ENCODE peak calls at places on chromosomes 13 and 19, in seven cellular contexts. O is NCI-H187 treated with DMSO at 0.1 percent for 48 hours; W is MM.1S; T is stimulated activated CD8-positive, alpha-beta memory T cell treated with anti-CD3 and anti-CD28 coated beads, Interleukin-12 subunit alpha, Interleukin-12 subunit beta, amount 100 ng/mL, for 4 hours; E is renal cortical epithelial cell; H is epithelial cell of esophagus; V is tibial nerve. M is an unnamed sample.

GRCh38 chr19:2051771-2052704 is 994 bp upstream of the MKNK2 start:
- DNase-seq in E (no peak), T (no peak), W (no peak), H (peak; percentile 71), V (no peak), O (no peak), M (no peak)

GRCh38 chr19:47413941-47414340 is 5.4 kb downstream of the MEIS3 start:
- DNase-seq in O (no peak), T (no peak), E (no peak), H (no peak), W (no peak), V (no peak), M (no peak)

GRCh38 chr19:29962777-29963176 is 20.7 kb downstream of the URI1 start:
- DNase-seq in E (no peak), T (no peak), O (no peak), V (no peak), H (no peak), W (no peak), M (no peak)

GRCh38 chr13:98581971-98582702 is 5.2 kb upstream of the STK24 start:
- DNase-seq in O (peak; percentile 78), W (no peak), V (no peak), T (no peak), E (peak; percentile 51), H (peak; percentile 89), M (no peak)

GRCh38 chr13:30998548-30999140 is 66.2 kb downstream of the TEX26 start:
- DNase-seq in H (peak; percentile 61), T (no peak), W (no peak), O (no peak), E (no peak), V (no peak), M (peak; percentile 61)

GRCh38 chr19:55678121-55678671 is 3.2 kb downstream of the EPN1 start:
- DNase-seq in H (no peak), W (peak; percentile 88), V (peak; percentile 16), O (no peak), T (no peak), E (no peak), M (no peak)

GRCh38 chr19:34576292-34576691 is 94.7 kb downstream of the WTIP start:
- DNase-seq in W (no peak), V (no peak), O (no peak), T (no peak), H (no peak), E (no peak), M (no peak)

GRCh38 chr19:46602392-46603194 is 1.5 kb downstream of the CALM3 start:
- DNase-seq in E (no peak), W (no peak), T (peak; percentile 47), H (no peak), V (no peak), O (no peak), M (no peak)

GRCh38 chr13:45718992-45719391 is 16.9 kb downstream of the CBY2 start:
- DNase-seq in T (no peak), O (no peak), W (no peak), V (no peak), E (peak; percentile 90), H (no peak), M (no peak)

GRCh38 chr19:15622991-15623390 is 8.0 kb downstream of the CYP4F8 start:
- DNase-seq in T (no peak), V (no peak), O (no peak), H (peak; percentile 22), E (no peak), W (no peak), M (no peak)

GRCh38 chr19:558770-559439 is 13.5 kb upstream of the BSG start:
- DNase-seq in O (no peak), T (no peak), W (no peak), E (no peak), H (no peak), V (no peak), M (no peak)

GRCh38 chr19:34228762-34229161 is 25.6 kb upstream of the GARRE1 start:
- DNase-seq in W (no peak), E (no peak), V (no peak), T (no peak), H (no peak), O (no peak), M (no peak)

GRCh38 chr13:43376596-43376995 is 353.2 kb downstream of the DNAJC15 start:
- DNase-seq in O (no peak), T (no peak), V (no peak), W (no peak), E (no peak), H (no peak), M (no peak)

GRCh38 chr19:15253076-15253475 is 20.8 kb upstream of the EPHX3 start:
- DNase-seq in E (no peak), T (no peak), W (no peak), V (no peak), H (no peak), O (no peak), M (no peak)

GRCh38 chr19:43482193-43482592 is 16.8 kb upstream of the LYPD3 start:
- DNase-seq in O (no peak), E (no peak), H (no peak), V (no peak), W (no peak), T (no peak), M (no peak)

GRCh38 chr19:2260341-2260751 is 4.1 kb upstream of the JSRP1 start:
- DNase-seq in O (no peak), E (peak; percentile 55), T (no peak), V (no peak), W (peak; percentile 87), H (peak; percentile 81), M (no peak)

GRCh38 chr19:51325161-51325979 is 13.9 kb downstream of the IGLON5 start:
- DNase-seq in T (no peak), W (no peak), O (no peak), V (no peak), E (no peak), H (no peak), M (no peak)

GRCh38 chr19:21101511-21102242 is 19.7 kb downstream of the ZNF714 start:
- DNase-seq in V (no peak), T (no peak), E (no peak), H (peak; percentile 20), W (no peak), O (no peak), M (no peak)

GRCh38 chr19:42532881-42533280 is 4.6 kb upstream of the CEACAM1 start:
- DNase-seq in H (no peak), V (no peak), E (no peak), T (no peak), O (no peak), W (no peak), M (no peak)

GRCh38 chr13:49265822-49266221 is 18.1 kb downstream of the CDADC1 start:
- DNase-seq in T (no peak), O (no peak), H (no peak), W (no peak), E (no peak), V (no peak), M (no peak)

GRCh38 chr13:90068658-90069057 is 1278.8 kb upstream of the MIR17HG start:
- DNase-seq in H (no peak), T (no peak), O (no peak), V (no peak), W (peak; percentile 47), E (peak; percentile 4), M (no peak)

GRCh38 chr13:22218784-22219183 is 547.9 kb downstream of the FGF9 start:
- DNase-seq in O (no peak), T (no peak), V (no peak), H (no peak), E (no peak), W (no peak), M (no peak)

GRCh38 chr19:46298477-46299003 is 1.7 kb downstream of the HIF3A start:
- DNase-seq in W (no peak), H (no peak), V (no peak), T (no peak), E (no peak), O (no peak), M (no peak)

GRCh38 chr19:56837492-56837891 is 3.0 kb downstream of the PEG3 start:
- DNase-seq in H (no peak), E (peak; percentile 35), V (peak; percentile 45), W (no peak), T (no peak), O (no peak), M (peak; percentile 88)

GRCh38 chr19:45809643-45810159 is 5.4 kb downstream of the RSPH6A start:
- DNase-seq in W (peak; percentile 82), T (no peak), E (peak; percentile 89), O (peak; percentile 45), V (no peak), H (peak; percentile 60), M (no peak)

GRCh38 chr19:13839193-13839937 is 37.6 kb upstream of the NANOS3 start:
- DNase-seq in E (no peak), O (no peak), H (peak; percentile 67), V (peak; percentile 75), T (peak; percentile 87), W (peak; percentile 79), M (peak; percentile 84)

GRCh38 chr19:8209111-8209964 is at the start of gene CERS4:
- DNase-seq in O (no peak), V (peak; percentile 30), W (no peak), H (no peak), E (no peak), T (peak; percentile 70), M (peak; percentile 77)

GRCh38 chr19:15283141-15283885 is 49.0 kb downstream of the BRD4 start:
- DNase-seq in E (peak; percentile 52), O (no peak), H (peak; percentile 68), V (no peak), T (no peak), W (no peak), M (no peak)

GRCh38 chr19:5949792-5950305 is 28.1 kb downstream of the RANBP3 start:
- DNase-seq in O (peak; percentile 46), E (no peak), V (no peak), H (peak; percentile 43), T (no peak), W (peak; percentile 92), M (no peak)

GRCh38 chr13:86856996-86857395 is 814.2 kb upstream of the SLITRK5 start:
- DNase-seq in T (no peak), H (peak; percentile 48), O (no peak), E (peak; percentile 74), V (no peak), W (no peak), M (no peak)

GRCh38 chr13:41622545-41623429 is 165.4 kb downstream of the RGCC start:
- DNase-seq in T (no peak), V (no peak), H (no peak), W (no peak), O (no peak), E (no peak), M (no peak)

GRCh38 chr13:46605089-46605488 is 52.1 kb downstream of the LRCH1 start:
- DNase-seq in W (no peak), H (no peak), T (no peak), V (no peak), E (no peak), O (no peak), M (no peak)